ENCODE peak calls at places on chromosomes 12 and 14, in four cellular contexts. V, F, N and K are unnamed samples.

GRCh38 chr12:51862947-51863346 is 14.4 kb upstream of the FIGNL2 start:
- DNase-seq in N (no peak), V (peak), F (no peak), K (no peak)

GRCh38 chr12:43776498-43776897 is 17.7 kb downstream of the IRAK4 start:
- DNase-seq in N (peak), V (no peak), F (no peak), K (peak)

GRCh38 chr12:120998435-120998834 is 17.9 kb downstream of the C12orf43 start:
- DNase-seq in F (no peak), V (no peak), N (no peak), K (no peak)

GRCh38 chr12:18158774-18159557 is 69.0 kb upstream of the RERGL start:
- DNase-seq in N (peak), V (no peak), F (no peak), K (peak)

GRCh38 chr12:108595711-108596647 is 1.9 kb downstream of the TMEM119 start:
- DNase-seq in F (no peak), V (peak), N (no peak), K (no peak)

GRCh38 chr14:69876221-69876847 is 2.9 kb upstream of the SMOC1 start:
- DNase-seq in N (no peak), F (no peak), V (no peak), K (no peak)

GRCh38 chr12:30268036-30268435 is 427.6 kb downstream of the IPO8 start:
- DNase-seq in V (no peak), F (no peak), N (no peak), K (no peak)

GRCh38 chr12:68508536-68509050 is 102.1 kb upstream of the RAP1B start:
- DNase-seq in F (no peak), V (no peak), N (no peak), K (no peak)

GRCh38 chr12:38132139-38132538 is 184.4 kb upstream of the ALG10B start:
- DNase-seq in F (no peak), N (no peak), V (no peak), K (no peak)

GRCh38 chr12:15842106-15842505 is 40.1 kb upstream of the STRAP start:
- DNase-seq in N (no peak), F (peak), V (no peak), K (peak)

GRCh38 chr12:16939871-16940306 is 333.9 kb upstream of the LMO3 start:
- DNase-seq in F (no peak), N (peak), V (no peak), K (peak)

GRCh38 chr14:68285421-68286179 is 466.0 kb downstream of the RAD51B start:
- DNase-seq in V (peak), N (no peak), F (no peak), K (no peak)

GRCh38 chr12:4275869-4276253 is 2.3 kb downstream of the CCND2 start:
- DNase-seq in V (no peak), N (no peak), F (no peak), K (no peak)

GRCh38 chr14:76917158-76917596 is 91.0 kb downstream of the LRRC74A start:
- DNase-seq in F (no peak), V (no peak), N (peak), K (peak)

GRCh38 chr14:90831821-90832220 is 15.6 kb upstream of the TTC7B start:
- DNase-seq in V (no peak), F (no peak), N (no peak), K (no peak)

GRCh38 chr12:31962076-31962475 is 2.9 kb downstream of the RESF1 start:
- DNase-seq in F (no peak), V (no peak), N (no peak), K (no peak)

GRCh38 chr14:57657487-57657886 is 163.8 kb upstream of the CCDC198 start:
- DNase-seq in V (no peak), F (no peak), N (no peak), K (peak)

GRCh38 chr12:110104188-110104969 is 19.8 kb upstream of the IFT81 start:
- DNase-seq in V (no peak), F (no peak), N (no peak), K (no peak)

GRCh38 chr12:6821271-6821673 is 349 bp upstream of the GPR162 start:
- DNase-seq in F (no peak), V (no peak), N (peak), K (no peak)

GRCh38 chr14:36646664-36647416 is 14.8 kb upstream of the PAX9 start:
- DNase-seq in N (no peak), F (no peak), V (no peak), K (no peak)
- TF ChIP-seq CTCF in N (no peak), F (peak), V (no peak), K (no peak)

GRCh38 chr14:92540472-92541048 is 27.0 kb downstream of the RIN3 start:
- DNase-seq in F (peak), N (no peak), V (no peak), K (peak)

GRCh38 chr14:92542766-92543554 is 29.4 kb downstream of the RIN3 start:
- DNase-seq in F (peak), V (no peak), N (no peak), K (no peak)

GRCh38 chr14:92538412-92539017 is 24.9 kb downstream of the RIN3 start:
- DNase-seq in V (no peak), N (no peak), F (no peak), K (no peak)

GRCh38 chr14:92539875-92540274 is 26.3 kb downstream of the RIN3 start:
- DNase-seq in F (no peak), N (no peak), V (no peak), K (no peak)

GRCh38 chr14:92539419-92539818 is 25.8 kb downstream of the RIN3 start:
- DNase-seq in F (no peak), N (no peak), V (no peak), K (no peak)
- TF ChIP-seq CTCF in F (no peak), N (no peak), V (no peak), K (no peak)

GRCh38 chr12:143964-144649 is 69.8 kb downstream of the SLC6A12 start:
- DNase-seq in N (no peak), F (no peak), V (no peak), K (peak)
- TF ChIP-seq CTCF in N (no peak), F (no peak), V (no peak), K (no peak)

GRCh38 chr12:133202493-133203343 is 21.4 kb downstream of the ZNF268 start:
- DNase-seq in F (no peak), V (no peak), N (no peak), K (no peak)

GRCh38 chr12:133203344-133204263 is 22.3 kb downstream of the ZNF268 start:
- DNase-seq in N (no peak), F (no peak), V (no peak), K (no peak)

GRCh38 chr12:133206390-133206789 is 25.1 kb downstream of the ZNF268 start:
- DNase-seq in F (no peak), V (no peak), N (no peak), K (no peak)

GRCh38 chr12:133204264-133204603 is 22.9 kb downstream of the ZNF268 start:
- DNase-seq in F (no peak), N (no peak), V (no peak), K (no peak)

GRCh38 chr12:133201888-133202287 is 20.6 kb downstream of the ZNF268 start:
- DNase-seq in F (no peak), N (no peak), V (no peak), K (no peak)
- TF ChIP-seq CTCF in F (no peak), N (no peak), V (no peak), K (no peak)